ENCODE peak calls at places on chromosomes 2 and 18, in four cellular contexts. X is NCI-H1092, O is AG08396, T is osteocyte. U is an unnamed sample.

GRCh38 chr2:146730882-146731281 is 1113.9 kb upstream of the ACVR2A start:
- DNase-seq in X (no peak), O (no peak), T (no peak), U (no peak)

GRCh38 chr2:169528271-169528701 is 18.8 kb downstream of the KLHL41 start:
- DNase-seq in X (peak), O (peak), T (no peak), U (peak)

GRCh38 chr18:56919190-56919589 is 227.7 kb upstream of the BOD1L2 start:
- DNase-seq in X (no peak), O (no peak), T (no peak), U (no peak)

GRCh38 chr2:101823347-101823791 is 125.9 kb downstream of the MAP4K4 start:
- DNase-seq in X (no peak), O (no peak), T (no peak), U (peak)

GRCh38 chr2:238066218-238066617 is 5.4 kb downstream of the SCLY start:
- DNase-seq in X (no peak), O (no peak), T (peak), U (no peak)

GRCh38 chr18:56423626-56424025 is 214.8 kb downstream of the TXNL1 start:
- DNase-seq in X (no peak), O (no peak), T (no peak), U (no peak)

GRCh38 chr2:230218411-230218810 is 1.4 kb downstream of the SP110 start:
- DNase-seq in X (no peak), O (no peak), T (no peak), U (no peak)

GRCh38 chr2:151095463-151095862 is 166.2 kb downstream of the RBM43 start:
- DNase-seq in X (no peak), O (no peak), T (no peak), U (no peak)

GRCh38 chr2:75600418-75601088 is 39.8 kb upstream of the EVA1A start:
- DNase-seq in X (no peak), O (no peak), T (no peak), U (no peak)

GRCh38 chr2:42934568-42935258 is 142.3 kb upstream of the HAAO start:
- DNase-seq in X (no peak), O (no peak), T (no peak), U (no peak)

GRCh38 chr18:58254873-58255511 is 211.0 kb downstream of the NEDD4L start:
- DNase-seq in X (no peak), O (no peak), T (no peak), U (no peak)

U was measured in AG08395.